ENCODE peak calls at places on chromosomes 4 and X, in four cellular contexts. One of them, this sample, is unnamed. For H3K27me3, the result is how much of the 10 kb centered on the place peaks cover.

GRCh38 chr4:162959056-162959455 is 207.6 kb downstream of the NAF1 start:
- DNase-seq in HL-60: no peak
- DNase-seq in endothelial cell of umbilical vein: no peak
- DNase-seq in stomach: peak
- DNase-seq in this sample: no peak

GRCh38 chrX:146481735-146482134 is 327.8 kb upstream of the CXorf51B start:
- DNase-seq in HL-60: no peak
- DNase-seq in endothelial cell of umbilical vein: no peak
- DNase-seq in stomach: no peak
- DNase-seq in this sample: no peak

GRCh38 chr4:4480685-4481393 is 61.0 kb downstream of the STX18 start:
- DNase-seq in HL-60: no peak
- DNase-seq in endothelial cell of umbilical vein: peak
- DNase-seq in stomach: no peak
- DNase-seq in this sample: no peak

GRCh38 chrX:9785944-9786741 is at the start of gene SHROOM2:
- DNase-seq in HL-60: no peak
- DNase-seq in endothelial cell of umbilical vein: no peak
- DNase-seq in stomach: peak
- DNase-seq in this sample: no peak

GRCh38 chr4:110550260-110550659 is 72.6 kb downstream of the PITX2 start:
- DNase-seq in HL-60: no peak
- DNase-seq in endothelial cell of umbilical vein: peak
- DNase-seq in stomach: no peak
- DNase-seq in this sample: no peak

GRCh38 chr4:3285558-3286334 is 7.1 kb upstream of the RGS12 start:
- DNase-seq in HL-60: peak
- DNase-seq in endothelial cell of umbilical vein: no peak
- DNase-seq in stomach: peak
- DNase-seq in this sample: no peak

GRCh38 chr4:177489847-177490246 is 47.6 kb upstream of the AGA start:
- DNase-seq in HL-60: no peak
- DNase-seq in endothelial cell of umbilical vein: no peak
- DNase-seq in stomach: no peak
- DNase-seq in this sample: no peak

GRCh38 chrX:111361751-111362150 is 50.2 kb downstream of the DCX start:
- DNase-seq in HL-60: no peak
- DNase-seq in endothelial cell of umbilical vein: no peak
- DNase-seq in stomach: no peak
- DNase-seq in this sample: no peak

GRCh38 chr4:1996866-1997611 is 11.7 kb downstream of the NELFA start:
- DNase-seq in HL-60: no peak
- DNase-seq in endothelial cell of umbilical vein: no peak
- DNase-seq in stomach: no peak
- DNase-seq in this sample: no peak

GRCh38 chr4:110628321-110629213 is 5.7 kb upstream of the PITX2 start:
- DNase-seq in HL-60: no peak
- DNase-seq in endothelial cell of umbilical vein: no peak
- DNase-seq in stomach: no peak
- DNase-seq in this sample: no peak

GRCh38 chr4:123250843-123251242 is 145.8 kb upstream of the SPRY1 start:
- DNase-seq in HL-60: no peak
- DNase-seq in endothelial cell of umbilical vein: peak
- DNase-seq in stomach: no peak
- DNase-seq in this sample: peak

GRCh38 chrX:12751887-12752286 is 39.3 kb upstream of the PRPS2 start:
- DNase-seq in HL-60: no peak
- DNase-seq in endothelial cell of umbilical vein: no peak
- DNase-seq in stomach: no peak
- DNase-seq in this sample: no peak

DNA sequence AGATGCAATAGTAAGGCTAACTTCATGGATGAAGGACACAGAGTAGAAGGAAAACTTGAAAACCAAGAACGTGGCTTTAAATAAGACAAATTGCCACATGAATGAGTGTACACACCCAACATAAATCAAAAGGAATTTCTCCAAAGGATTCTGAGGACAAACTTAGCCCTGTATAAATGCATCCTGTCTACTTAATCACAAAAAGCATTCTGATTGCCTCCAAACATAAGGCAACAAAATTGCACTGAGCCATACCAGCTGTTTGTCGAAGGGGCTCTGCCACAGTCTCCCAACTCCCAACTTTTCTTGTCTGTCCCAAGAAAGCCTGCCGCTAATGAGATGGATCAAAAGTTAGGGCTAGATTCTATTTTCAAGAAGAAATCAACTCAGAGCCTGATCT is 194.3 kb downstream of the SOWAHB start:
- DNase-seq in HL-60: no peak
- DNase-seq in endothelial cell of umbilical vein: no peak
- DNase-seq in stomach: no peak
- DNase-seq in this sample: no peak
- H3K27ac ChIP-seq in HL-60: no peak
- H3K27ac ChIP-seq in endothelial cell of umbilical vein: peak
- H3K27ac ChIP-seq in stomach: peak
- H3K27ac ChIP-seq in this sample: peak

GRCh38 chr4:7306986-7307385 is 114.6 kb downstream of the SORCS2 start:
- DNase-seq in HL-60: no peak
- DNase-seq in endothelial cell of umbilical vein: no peak
- DNase-seq in stomach: no peak
- DNase-seq in this sample: no peak
- H3K27me3 ChIP-seq in HL-60: under half
- H3K27me3 ChIP-seq in endothelial cell of umbilical vein: under half
- H3K27me3 ChIP-seq in stomach: under half
- H3K27me3 ChIP-seq in this sample: under half

GRCh38 chr4:72895408-72895807 is 174.1 kb downstream of the COX18 start:
- DNase-seq in HL-60: no peak
- DNase-seq in endothelial cell of umbilical vein: no peak
- DNase-seq in stomach: no peak
- DNase-seq in this sample: no peak

GRCh38 chr4:72899214-72899613 is 170.3 kb downstream of the COX18 start:
- DNase-seq in HL-60: no peak
- DNase-seq in endothelial cell of umbilical vein: no peak
- DNase-seq in stomach: no peak
- DNase-seq in this sample: no peak

GRCh38 chr4:72899621-72900020 is 169.9 kb downstream of the COX18 start:
- DNase-seq in HL-60: no peak
- DNase-seq in endothelial cell of umbilical vein: no peak
- DNase-seq in stomach: no peak
- DNase-seq in this sample: no peak

GRCh38 chr4:72893354-72894066 is 176.0 kb downstream of the COX18 start:
- DNase-seq in HL-60: no peak
- DNase-seq in endothelial cell of umbilical vein: no peak
- DNase-seq in stomach: no peak
- DNase-seq in this sample: peak

DNA sequence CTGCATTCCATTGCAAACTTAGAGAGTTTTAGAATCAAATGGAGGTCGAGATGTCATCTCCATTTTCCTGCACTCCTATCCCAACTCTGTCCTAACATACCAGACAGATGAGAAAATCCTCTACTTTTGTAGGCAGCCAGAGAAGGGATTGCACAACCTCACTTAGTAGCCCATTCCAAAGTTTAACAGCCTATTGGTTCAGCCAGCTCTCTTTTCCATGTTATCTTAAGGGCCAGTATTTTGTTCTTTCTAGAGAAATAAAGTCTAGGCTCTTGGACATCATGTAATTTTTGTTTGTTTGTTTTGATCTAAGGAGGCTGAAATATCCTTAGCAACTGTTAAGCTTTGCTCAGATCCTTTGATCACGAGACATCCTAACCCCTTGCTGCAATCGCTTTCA is 173.0 kb downstream of the COX18 start:
- DNase-seq in HL-60: no peak
- DNase-seq in endothelial cell of umbilical vein: no peak
- DNase-seq in stomach: no peak
- DNase-seq in this sample: no peak
- TF ChIP-seq POLR2AphosphoS5 in HL-60: no peak
- TF ChIP-seq POLR2AphosphoS5 in endothelial cell of umbilical vein: no peak
- TF ChIP-seq POLR2AphosphoS5 in stomach: no peak
- TF ChIP-seq POLR2AphosphoS5 in this sample: peak

GRCh38 chr4:74446193-74446868 is 1.4 kb downstream of the AREG start:
- DNase-seq in HL-60: no peak
- DNase-seq in endothelial cell of umbilical vein: no peak
- DNase-seq in stomach: no peak
- DNase-seq in this sample: no peak

GRCh38 chr4:74441744-74442143 is 3.2 kb upstream of the AREG start:
- DNase-seq in HL-60: no peak
- DNase-seq in endothelial cell of umbilical vein: no peak
- DNase-seq in stomach: no peak
- DNase-seq in this sample: no peak

GRCh38 chr4:74447636-74448233 is 2.8 kb downstream of the AREG start:
- DNase-seq in HL-60: no peak
- DNase-seq in endothelial cell of umbilical vein: no peak
- DNase-seq in stomach: no peak
- DNase-seq in this sample: no peak

GRCh38 chr4:74446896-74447295 is 2.0 kb downstream of the AREG start:
- DNase-seq in HL-60: no peak
- DNase-seq in endothelial cell of umbilical vein: no peak
- DNase-seq in stomach: no peak
- DNase-seq in this sample: no peak

DNA sequence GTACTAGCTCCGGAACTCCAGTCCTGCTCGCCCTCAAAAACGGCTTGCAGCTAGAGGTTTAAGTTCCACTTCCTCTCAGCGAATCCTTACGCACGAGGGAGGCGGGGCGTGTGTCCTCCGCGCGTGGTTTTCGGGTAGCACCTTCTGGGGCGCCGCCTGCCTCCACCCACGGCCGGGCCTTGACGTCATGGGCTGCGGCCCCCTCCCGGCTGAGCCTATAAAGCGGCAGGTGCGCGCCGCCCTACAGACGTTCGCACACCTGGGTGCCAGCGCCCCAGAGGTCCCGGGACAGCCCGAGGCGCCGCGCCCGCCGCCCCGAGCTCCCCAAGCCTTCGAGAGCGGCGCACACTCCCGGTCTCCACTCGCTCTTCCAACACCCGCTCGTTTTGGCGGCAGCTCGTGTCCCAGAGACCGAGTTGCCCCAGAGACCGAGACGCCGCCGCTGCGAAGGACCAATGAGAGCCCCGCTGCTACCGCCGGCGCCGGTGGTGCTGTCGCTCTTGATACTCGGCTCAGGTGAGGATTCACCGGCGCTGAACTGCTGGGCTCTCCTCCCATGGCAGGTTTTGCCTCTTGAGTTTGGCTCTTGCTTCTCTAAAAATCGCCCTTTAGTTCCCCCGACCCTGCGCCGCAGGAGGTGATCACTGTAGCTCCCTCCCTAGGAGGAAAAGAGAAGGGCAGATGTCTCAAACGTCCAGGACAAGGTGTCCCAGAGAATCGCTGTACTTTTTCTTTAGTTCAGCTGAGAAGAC is at the start of gene AREG:
- DNase-seq in HL-60: peak
- DNase-seq in endothelial cell of umbilical vein: peak
- DNase-seq in stomach: peak
- DNase-seq in this sample: peak
- H3K27ac ChIP-seq in HL-60: peak
- H3K27ac ChIP-seq in endothelial cell of umbilical vein: no peak
- H3K27ac ChIP-seq in stomach: peak
- H3K27ac ChIP-seq in this sample: peak

GRCh38 chrX:16300831-16301230 is 133.6 kb downstream of the MAGEB17 start:
- DNase-seq in HL-60: no peak
- DNase-seq in endothelial cell of umbilical vein: no peak
- DNase-seq in stomach: no peak
- DNase-seq in this sample: no peak

GRCh38 chrX:16307950-16308349 is 140.7 kb downstream of the MAGEB17 start:
- DNase-seq in HL-60: no peak
- DNase-seq in endothelial cell of umbilical vein: no peak
- DNase-seq in stomach: no peak
- DNase-seq in this sample: no peak

GRCh38 chrX:16310326-16310725 is 143.0 kb downstream of the MAGEB17 start:
- DNase-seq in HL-60: no peak
- DNase-seq in endothelial cell of umbilical vein: no peak
- DNase-seq in stomach: no peak
- DNase-seq in this sample: no peak

DNA sequence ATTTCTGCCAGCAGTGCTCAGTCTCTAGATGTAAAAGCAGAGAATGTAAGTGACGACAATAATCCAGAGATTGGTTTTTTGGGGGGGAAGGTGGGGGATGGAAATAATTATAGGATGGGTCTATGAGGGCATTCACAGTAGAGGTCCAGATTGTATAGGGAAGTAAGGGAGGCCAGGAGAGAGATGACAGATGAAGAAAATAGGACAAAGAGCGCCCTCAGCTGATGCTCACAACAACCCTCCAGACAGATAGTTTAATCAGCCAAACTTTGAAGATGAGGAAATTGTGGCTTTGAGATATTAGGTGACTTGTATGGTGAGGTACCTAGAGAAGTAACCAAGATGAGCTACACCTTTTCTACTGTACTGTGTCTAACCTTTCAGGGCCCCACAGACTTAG is 137.9 kb downstream of the MAGEB17 start:
- DNase-seq in HL-60: no peak
- DNase-seq in endothelial cell of umbilical vein: no peak
- DNase-seq in stomach: no peak
- DNase-seq in this sample: no peak
- H3K27me3 ChIP-seq in HL-60: under half
- H3K27me3 ChIP-seq in endothelial cell of umbilical vein: under half
- H3K27me3 ChIP-seq in stomach: under half
- H3K27me3 ChIP-seq in this sample: under half

GRCh38 chrX:43969504-43970501 is 3.4 kb downstream of the NDP start:
- DNase-seq in HL-60: no peak
- DNase-seq in endothelial cell of umbilical vein: no peak
- DNase-seq in stomach: no peak
- DNase-seq in this sample: no peak
- TF ChIP-seq POLR2AphosphoS5 in HL-60: no peak
- TF ChIP-seq POLR2AphosphoS5 in endothelial cell of umbilical vein: no peak
- TF ChIP-seq POLR2AphosphoS5 in stomach: no peak
- TF ChIP-seq POLR2AphosphoS5 in this sample: no peak

DNA sequence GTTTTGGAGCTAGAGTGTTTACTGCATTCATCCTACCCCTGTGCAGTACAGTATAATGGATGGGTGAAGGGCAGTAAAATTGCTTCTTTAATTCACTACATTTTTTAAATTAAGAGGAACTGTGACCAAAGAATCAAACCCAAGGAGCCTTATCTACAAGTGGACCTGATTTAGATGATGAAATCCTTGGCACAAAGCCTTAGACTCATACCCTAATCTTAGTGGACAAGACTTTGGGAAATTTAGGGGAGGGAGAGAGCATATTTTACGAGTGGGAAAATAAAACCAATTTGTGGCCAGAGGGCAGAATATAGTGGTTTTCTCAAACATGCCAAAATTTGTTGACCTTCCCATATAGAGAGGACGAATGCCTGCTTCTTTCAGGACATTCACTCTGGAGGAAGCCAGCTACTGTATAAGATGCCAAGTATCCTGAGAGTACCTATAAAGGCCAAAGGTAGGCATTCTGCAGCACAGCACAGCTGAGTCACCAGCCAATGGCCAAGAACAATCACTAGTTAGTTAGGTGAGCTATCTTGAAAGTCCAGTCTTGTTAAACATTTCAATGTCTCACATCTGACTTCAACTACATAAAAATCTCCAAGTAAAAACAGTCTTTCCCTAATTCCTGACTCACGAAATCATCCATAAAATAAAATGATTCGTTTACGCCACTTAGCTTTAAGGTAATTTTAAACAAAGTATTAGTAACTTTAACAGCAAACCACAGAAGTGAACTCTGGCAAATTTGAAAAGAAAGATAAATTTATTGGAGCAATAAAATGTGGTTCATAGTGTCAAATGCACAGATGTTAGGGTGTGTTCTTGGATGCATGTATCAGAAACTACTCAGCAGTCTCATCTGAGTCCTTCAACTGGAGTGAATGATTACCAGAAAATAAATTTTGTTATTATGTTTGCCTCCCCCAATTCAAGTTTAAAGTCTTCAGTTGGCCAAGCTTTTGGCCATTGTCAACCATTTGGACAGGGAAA is 254.1 kb upstream of the KCNIP4 start:
- DNase-seq in HL-60: no peak
- DNase-seq in endothelial cell of umbilical vein: no peak
- DNase-seq in stomach: no peak
- DNase-seq in this sample: no peak
- H3K27ac ChIP-seq in HL-60: no peak
- H3K27ac ChIP-seq in endothelial cell of umbilical vein: no peak
- H3K27ac ChIP-seq in stomach: no peak
- H3K27ac ChIP-seq in this sample: no peak